ENCODE peak calls at places on chromosomes 3 and 15, in nine cellular contexts. One of them, this sample, is unnamed.

GRCh38 chr3:73418636-73419035 is 206.1 kb downstream of the PDZRN3 start:
- DNase-seq in ovary: no peak
- DNase-seq in upper lobe of left lung: no peak
- DNase-seq in HCT116: no peak
- DNase-seq in stomach: no peak
- DNase-seq in uterus: no peak
- DNase-seq in adrenal gland: no peak
- DNase-seq in suprapubic skin: no peak
- DNase-seq in IMR-90: no peak
- DNase-seq in this sample: no peak

GRCh38 chr15:31337352-31338031 is 10.9 kb downstream of the KLF13 start:
- DNase-seq in ovary: no peak
- DNase-seq in upper lobe of left lung: no peak
- DNase-seq in HCT116: no peak
- DNase-seq in stomach: no peak
- DNase-seq in uterus: no peak
- DNase-seq in adrenal gland: no peak
- DNase-seq in suprapubic skin: no peak
- DNase-seq in IMR-90: no peak
- DNase-seq in this sample: no peak

GRCh38 chr3:135191690-135192089 is 396.6 kb downstream of the EPHB1 start:
- DNase-seq in ovary: no peak
- DNase-seq in upper lobe of left lung: peak
- DNase-seq in HCT116: no peak
- DNase-seq in stomach: no peak
- DNase-seq in uterus: no peak
- DNase-seq in adrenal gland: no peak
- DNase-seq in suprapubic skin: no peak
- DNase-seq in IMR-90: no peak
- DNase-seq in this sample: no peak

GRCh38 chr3:66469220-66469640 is 31.6 kb downstream of the LRIG1 start:
- DNase-seq in ovary: no peak
- DNase-seq in upper lobe of left lung: no peak
- DNase-seq in HCT116: no peak
- DNase-seq in stomach: no peak
- DNase-seq in uterus: no peak
- DNase-seq in adrenal gland: no peak
- DNase-seq in suprapubic skin: no peak
- DNase-seq in IMR-90: peak
- DNase-seq in this sample: no peak

GRCh38 chr3:107689355-107689754 is 166.6 kb downstream of the BBX start:
- DNase-seq in ovary: no peak
- DNase-seq in upper lobe of left lung: no peak
- DNase-seq in HCT116: no peak
- DNase-seq in stomach: no peak
- DNase-seq in uterus: no peak
- DNase-seq in adrenal gland: no peak
- DNase-seq in suprapubic skin: no peak
- DNase-seq in IMR-90: no peak
- DNase-seq in this sample: no peak

GRCh38 chr15:31001702-31002101 is 10.3 kb upstream of the MTMR10 start:
- DNase-seq in ovary: no peak
- DNase-seq in upper lobe of left lung: no peak
- DNase-seq in HCT116: no peak
- DNase-seq in stomach: no peak
- DNase-seq in uterus: no peak
- DNase-seq in adrenal gland: no peak
- DNase-seq in suprapubic skin: no peak
- DNase-seq in IMR-90: no peak
- DNase-seq in this sample: no peak

GRCh38 chr3:42490243-42490642 is 12.2 kb upstream of the VIPR1 start:
- DNase-seq in ovary: no peak
- DNase-seq in upper lobe of left lung: no peak
- DNase-seq in HCT116: peak
- DNase-seq in stomach: peak
- DNase-seq in uterus: no peak
- DNase-seq in adrenal gland: peak
- DNase-seq in suprapubic skin: peak
- DNase-seq in IMR-90: no peak
- DNase-seq in this sample: peak

GRCh38 chr15:44102675-44103254 is 92.3 kb downstream of the FRMD5 start:
- DNase-seq in ovary: no peak
- DNase-seq in upper lobe of left lung: no peak
- DNase-seq in HCT116: peak
- DNase-seq in stomach: peak
- DNase-seq in uterus: no peak
- DNase-seq in adrenal gland: peak
- DNase-seq in suprapubic skin: no peak
- DNase-seq in IMR-90: peak
- DNase-seq in this sample: no peak

GRCh38 chr3:43296565-43296964 is 10.2 kb downstream of the SNRK start:
- DNase-seq in ovary: no peak
- DNase-seq in upper lobe of left lung: no peak
- DNase-seq in HCT116: no peak
- DNase-seq in stomach: no peak
- DNase-seq in uterus: no peak
- DNase-seq in adrenal gland: no peak
- DNase-seq in suprapubic skin: no peak
- DNase-seq in IMR-90: peak
- DNase-seq in this sample: peak

GRCh38 chr3:77328631-77329030 is 288.7 kb downstream of the ROBO2 start:
- DNase-seq in ovary: no peak
- DNase-seq in upper lobe of left lung: no peak
- DNase-seq in HCT116: no peak
- DNase-seq in stomach: no peak
- DNase-seq in uterus: no peak
- DNase-seq in adrenal gland: no peak
- DNase-seq in suprapubic skin: no peak
- DNase-seq in IMR-90: peak
- DNase-seq in this sample: no peak

GRCh38 chr3:129592362-129593150 is 13.9 kb downstream of the PLXND1 start:
- DNase-seq in ovary: peak
- DNase-seq in upper lobe of left lung: peak
- DNase-seq in HCT116: no peak
- DNase-seq in stomach: no peak
- DNase-seq in uterus: peak
- DNase-seq in adrenal gland: peak
- DNase-seq in suprapubic skin: peak
- DNase-seq in IMR-90: no peak
- DNase-seq in this sample: peak

GRCh38 chr3:173892547-173892946 is 495.0 kb downstream of the NLGN1 start:
- DNase-seq in ovary: no peak
- DNase-seq in upper lobe of left lung: no peak
- DNase-seq in HCT116: no peak
- DNase-seq in stomach: no peak
- DNase-seq in uterus: no peak
- DNase-seq in adrenal gland: no peak
- DNase-seq in suprapubic skin: no peak
- DNase-seq in IMR-90: no peak
- DNase-seq in this sample: no peak

GRCh38 chr3:127153506-127153815 is 39.5 kb upstream of the PRR23E start:
- DNase-seq in ovary: no peak
- DNase-seq in upper lobe of left lung: no peak
- DNase-seq in HCT116: no peak
- DNase-seq in stomach: no peak
- DNase-seq in uterus: peak
- DNase-seq in adrenal gland: no peak
- DNase-seq in suprapubic skin: peak
- DNase-seq in IMR-90: no peak
- DNase-seq in this sample: peak

GRCh38 chr15:89278307-89278706 is 34.5 kb downstream of the FANCI start:
- DNase-seq in ovary: no peak
- DNase-seq in upper lobe of left lung: no peak
- DNase-seq in HCT116: no peak
- DNase-seq in stomach: no peak
- DNase-seq in uterus: no peak
- DNase-seq in adrenal gland: no peak
- DNase-seq in suprapubic skin: no peak
- DNase-seq in IMR-90: peak
- DNase-seq in this sample: no peak

GRCh38 chr3:141152801-141153678 is 78.6 kb upstream of the PXYLP1 start:
- DNase-seq in ovary: no peak
- DNase-seq in upper lobe of left lung: no peak
- DNase-seq in HCT116: no peak
- DNase-seq in stomach: no peak
- DNase-seq in uterus: no peak
- DNase-seq in adrenal gland: no peak
- DNase-seq in suprapubic skin: no peak
- DNase-seq in IMR-90: no peak
- DNase-seq in this sample: no peak

GRCh38 chr3:150428562-150428961 is 20.5 kb downstream of the TSC22D2 start:
- DNase-seq in ovary: no peak
- DNase-seq in upper lobe of left lung: no peak
- DNase-seq in HCT116: no peak
- DNase-seq in stomach: no peak
- DNase-seq in uterus: no peak
- DNase-seq in adrenal gland: no peak
- DNase-seq in suprapubic skin: no peak
- DNase-seq in IMR-90: no peak
- DNase-seq in this sample: no peak

DNA sequence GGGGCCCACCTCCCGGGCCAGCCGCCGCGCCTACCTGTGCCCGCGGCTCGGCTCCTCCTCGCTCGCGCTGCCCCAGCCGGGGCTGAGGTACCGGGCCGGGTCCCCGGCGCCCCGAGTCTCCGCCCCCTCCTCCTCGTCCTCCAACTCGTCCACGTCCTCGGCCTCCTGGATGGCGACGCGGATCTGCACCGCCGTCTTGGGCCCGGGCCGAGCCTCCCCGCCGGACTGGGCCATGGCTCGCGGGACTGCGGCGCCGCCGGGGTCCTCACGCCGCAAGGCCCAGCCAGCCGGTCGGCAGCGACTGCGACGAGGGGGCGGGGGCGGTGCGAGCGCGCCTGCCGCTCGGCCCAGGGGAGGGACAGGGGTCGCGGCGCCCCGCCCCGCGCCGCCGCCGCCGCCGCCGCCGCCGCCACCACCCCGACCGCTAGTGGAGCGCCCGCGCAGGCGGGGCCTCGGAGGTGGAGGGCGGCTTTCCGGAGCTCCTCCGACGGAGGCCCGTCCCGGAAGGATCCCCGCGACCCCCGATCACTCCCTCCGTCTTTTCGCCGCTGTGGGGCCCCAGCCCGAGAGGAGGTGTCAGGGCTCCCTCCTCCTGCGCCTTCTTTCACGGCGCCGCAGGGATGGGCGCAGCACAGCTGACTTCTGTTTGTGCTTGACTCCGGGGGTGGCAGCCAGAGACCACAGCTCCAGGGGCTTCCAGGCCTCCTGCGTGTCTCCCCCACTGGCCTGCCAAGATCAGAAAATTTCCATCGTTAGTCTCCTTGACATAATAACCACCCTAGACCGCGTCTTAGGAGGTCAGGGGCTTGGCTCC is at the start of gene LARP6:
- DNase-seq in ovary: peak
- DNase-seq in upper lobe of left lung: peak
- DNase-seq in HCT116: no peak
- DNase-seq in stomach: peak
- DNase-seq in uterus: peak
- DNase-seq in adrenal gland: peak
- DNase-seq in suprapubic skin: peak
- DNase-seq in IMR-90: peak
- DNase-seq in this sample: no peak
- TF ChIP-seq POLR2A in ovary: peak
- TF ChIP-seq POLR2A in upper lobe of left lung: peak
- TF ChIP-seq POLR2A in HCT116: peak
- TF ChIP-seq POLR2A in stomach: no peak
- TF ChIP-seq POLR2A in uterus: peak
- TF ChIP-seq POLR2A in adrenal gland: peak
- TF ChIP-seq POLR2A in suprapubic skin: no peak
- TF ChIP-seq POLR2A in IMR-90: peak
- TF ChIP-seq POLR2A in this sample: no peak

GRCh38 chr15:99100245-99101173 is 4.4 kb upstream of the SYNM start:
- DNase-seq in ovary: peak
- DNase-seq in upper lobe of left lung: peak
- DNase-seq in HCT116: peak
- DNase-seq in stomach: peak
- DNase-seq in uterus: peak
- DNase-seq in adrenal gland: peak
- DNase-seq in suprapubic skin: peak
- DNase-seq in IMR-90: peak
- DNase-seq in this sample: peak
- TF ChIP-seq POLR2A in ovary: no peak
- TF ChIP-seq POLR2A in upper lobe of left lung: no peak
- TF ChIP-seq POLR2A in HCT116: no peak
- TF ChIP-seq POLR2A in stomach: no peak
- TF ChIP-seq POLR2A in uterus: no peak
- TF ChIP-seq POLR2A in adrenal gland: no peak
- TF ChIP-seq POLR2A in suprapubic skin: no peak
- TF ChIP-seq POLR2A in IMR-90: no peak
- TF ChIP-seq POLR2A in this sample: no peak

DNA sequence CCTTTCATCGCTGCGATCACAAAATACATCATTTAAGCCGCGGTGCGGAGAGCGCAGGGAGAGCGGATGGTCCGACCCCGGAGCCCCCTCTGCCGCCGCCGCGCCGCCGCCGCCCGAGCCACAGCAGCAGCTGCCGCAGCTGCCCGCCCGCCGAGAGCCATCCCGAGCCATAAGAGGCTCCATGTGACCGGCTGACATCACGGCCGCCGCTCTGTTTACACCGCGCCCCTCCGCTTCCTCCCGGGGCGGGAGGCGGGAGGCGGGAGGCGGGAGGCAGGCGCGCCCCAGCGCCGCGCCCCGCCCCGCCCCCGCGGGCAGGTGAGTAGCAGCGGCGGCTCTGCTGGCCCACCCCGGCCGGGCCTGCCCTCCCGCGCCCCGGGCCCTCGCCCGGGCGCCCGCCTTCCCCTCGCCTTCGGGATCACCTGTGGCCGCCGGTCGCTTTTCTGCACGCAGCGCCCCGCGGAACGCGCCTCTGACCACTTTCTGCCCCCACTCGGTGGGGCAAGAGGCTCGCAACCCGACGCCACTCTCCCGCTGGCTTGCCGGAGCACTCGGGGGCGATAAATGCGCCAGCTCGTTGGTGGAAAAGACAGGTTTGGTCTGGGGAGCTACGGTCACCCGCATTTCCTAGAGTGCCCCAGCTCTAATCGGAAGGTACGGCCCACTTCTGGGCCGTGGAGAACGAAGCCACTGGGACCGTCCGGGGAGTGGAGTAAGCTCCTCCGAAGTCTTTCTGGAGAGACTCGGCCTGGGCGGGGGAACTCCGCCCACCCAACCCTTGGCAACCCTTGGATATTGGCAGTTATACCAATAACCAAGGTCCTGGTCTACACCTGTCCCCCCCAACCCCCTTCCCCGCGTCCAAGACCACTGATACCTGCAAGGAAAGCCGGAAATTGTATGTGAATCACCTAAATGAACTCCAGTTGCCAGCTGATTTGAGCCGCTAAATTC is 113.7 kb upstream of the ICE2 start:
- DNase-seq in ovary: peak
- DNase-seq in upper lobe of left lung: peak
- DNase-seq in HCT116: no peak
- DNase-seq in stomach: peak
- DNase-seq in uterus: peak
- DNase-seq in adrenal gland: peak
- DNase-seq in suprapubic skin: peak
- DNase-seq in IMR-90: peak
- DNase-seq in this sample: peak
- TF ChIP-seq POLR2A in ovary: peak
- TF ChIP-seq POLR2A in upper lobe of left lung: peak
- TF ChIP-seq POLR2A in HCT116: no peak
- TF ChIP-seq POLR2A in stomach: no peak
- TF ChIP-seq POLR2A in uterus: peak
- TF ChIP-seq POLR2A in adrenal gland: peak
- TF ChIP-seq POLR2A in suprapubic skin: peak
- TF ChIP-seq POLR2A in IMR-90: peak
- TF ChIP-seq POLR2A in this sample: no peak

GRCh38 chr15:41971089-41971892 is 1.1 kb downstream of the EHD4 start:
- DNase-seq in ovary: peak
- DNase-seq in upper lobe of left lung: no peak
- DNase-seq in HCT116: peak
- DNase-seq in stomach: peak
- DNase-seq in uterus: peak
- DNase-seq in adrenal gland: peak
- DNase-seq in suprapubic skin: peak
- DNase-seq in IMR-90: peak
- DNase-seq in this sample: peak
- TF ChIP-seq POLR2A in ovary: no peak
- TF ChIP-seq POLR2A in upper lobe of left lung: peak
- TF ChIP-seq POLR2A in HCT116: no peak
- TF ChIP-seq POLR2A in stomach: no peak
- TF ChIP-seq POLR2A in uterus: peak
- TF ChIP-seq POLR2A in adrenal gland: no peak
- TF ChIP-seq POLR2A in suprapubic skin: no peak
- TF ChIP-seq POLR2A in IMR-90: no peak
- TF ChIP-seq POLR2A in this sample: no peak